ENCODE peak calls at places on chromosomes 13 and 19, in four cellular contexts. One of them, this sample, is unnamed.

GRCh38 chr19:54434862-54435174 is 14.2 kb upstream of the LENG8 start:
- DNase-seq in vagina: no peak
- DNase-seq in IMR-90: no peak
- DNase-seq in Peyer's patch: no peak
- DNase-seq in this sample: no peak

GRCh38 chr19:1291761-1292418 is 6.2 kb downstream of the EFNA2 start:
- DNase-seq in vagina: no peak
- DNase-seq in IMR-90: no peak
- DNase-seq in Peyer's patch: no peak
- DNase-seq in this sample: peak; percentile 34

GRCh38 chr19:46634045-46634655 is 1.9 kb downstream of the GNG8 start:
- DNase-seq in vagina: no peak
- DNase-seq in Peyer's patch: peak; percentile 93
- DNase-seq in IMR-90: peak; percentile 64
- DNase-seq in this sample: peak; percentile 96

GRCh38 chr13:78317030-78317429 is 286.3 kb downstream of the POU4F1 start:
- DNase-seq in Peyer's patch: no peak
- DNase-seq in vagina: no peak
- DNase-seq in IMR-90: no peak
- DNase-seq in this sample: peak; percentile 22

GRCh38 chr19:7637374-7638256 is 705 bp downstream of the STXBP2 start:
- DNase-seq in Peyer's patch: peak; percentile 28
- DNase-seq in IMR-90: no peak
- DNase-seq in vagina: no peak
- DNase-seq in this sample: peak; percentile 69

GRCh38 chr19:4327252-4327876 is 11.3 kb downstream of the STAP2 start:
- DNase-seq in vagina: no peak
- DNase-seq in IMR-90: peak; percentile 13
- DNase-seq in Peyer's patch: peak; percentile 69
- DNase-seq in this sample: peak; percentile 57

GRCh38 chr19:44951179-44952159 is 3.7 kb upstream of the CLPTM1 start:
- DNase-seq in Peyer's patch: peak; percentile 74
- DNase-seq in vagina: no peak
- DNase-seq in IMR-90: peak; percentile 82
- DNase-seq in this sample: peak; percentile 85

GRCh38 chr19:19635313-19635702 is 7.3 kb upstream of the LPAR2 start:
- DNase-seq in Peyer's patch: no peak
- DNase-seq in IMR-90: no peak
- DNase-seq in vagina: no peak
- DNase-seq in this sample: no peak

GRCh38 chr19:3346677-3347353 is 19.6 kb upstream of the NFIC start:
- DNase-seq in vagina: no peak
- DNase-seq in IMR-90: no peak
- DNase-seq in Peyer's patch: no peak
- DNase-seq in this sample: no peak

GRCh38 chr13:39484506-39485313 is 118.3 kb downstream of the LHFPL6 start:
- DNase-seq in IMR-90: peak; percentile 77
- DNase-seq in Peyer's patch: no peak
- DNase-seq in vagina: no peak
- DNase-seq in this sample: no peak

GRCh38 chr13:101970339-101970738 is 431.5 kb downstream of the FGF14 start:
- DNase-seq in vagina: no peak
- DNase-seq in IMR-90: no peak
- DNase-seq in Peyer's patch: no peak
- DNase-seq in this sample: no peak

GRCh38 chr13:109610517-109610916 is 175.9 kb downstream of the IRS2 start:
- DNase-seq in Peyer's patch: no peak
- DNase-seq in vagina: no peak
- DNase-seq in IMR-90: no peak
- DNase-seq in this sample: peak; percentile 4

GRCh38 chr13:29754486-29754806 is 96.0 kb downstream of the UBL3 start:
- DNase-seq in Peyer's patch: no peak
- DNase-seq in IMR-90: peak; percentile 61
- DNase-seq in vagina: no peak
- DNase-seq in this sample: no peak

GRCh38 chr19:7850429-7850819 is 20.4 kb downstream of the EVI5L start:
- DNase-seq in IMR-90: peak; percentile 71
- DNase-seq in Peyer's patch: no peak
- DNase-seq in vagina: no peak
- DNase-seq in this sample: no peak

GRCh38 chr13:20438801-20439200 is 86.9 kb downstream of the CRYL1 start:
- DNase-seq in vagina: no peak
- DNase-seq in IMR-90: no peak
- DNase-seq in Peyer's patch: no peak
- DNase-seq in this sample: no peak

GRCh38 chr13:38394777-38395504 is 45.3 kb downstream of the UFM1 start:
- DNase-seq in Peyer's patch: no peak
- DNase-seq in vagina: no peak
- DNase-seq in IMR-90: no peak
- DNase-seq in this sample: no peak

GRCh38 chr13:114226699-114227323 is 7.9 kb upstream of the CDC16 start:
- DNase-seq in vagina: peak; percentile 89
- DNase-seq in Peyer's patch: peak; percentile 89
- DNase-seq in IMR-90: peak; percentile 79
- DNase-seq in this sample: peak; percentile 90

GRCh38 chr19:30408734-30409301 is 36.6 kb downstream of the ZNF536 start:
- DNase-seq in vagina: no peak
- DNase-seq in Peyer's patch: no peak
- DNase-seq in IMR-90: no peak
- DNase-seq in this sample: no peak

GRCh38 chr19:38266981-38267597 is 2.7 kb downstream of the SPINT2 start:
- DNase-seq in IMR-90: peak; percentile 78
- DNase-seq in Peyer's patch: no peak
- DNase-seq in vagina: no peak
- DNase-seq in this sample: no peak

GRCh38 chr19:53881482-53882390 is at the start of gene PRKCG:
- DNase-seq in Peyer's patch: peak; percentile 28
- DNase-seq in vagina: no peak
- DNase-seq in IMR-90: no peak
- DNase-seq in this sample: no peak

GRCh38 chr19:43380008-43380407 is 26.5 kb downstream of the CD177 start:
- DNase-seq in Peyer's patch: no peak
- DNase-seq in vagina: no peak
- DNase-seq in IMR-90: no peak
- DNase-seq in this sample: no peak

GRCh38 chr13:20579193-20579592 is 12.2 kb downstream of the IFT88 start:
- DNase-seq in IMR-90: no peak
- DNase-seq in vagina: no peak
- DNase-seq in Peyer's patch: no peak
- DNase-seq in this sample: no peak

GRCh38 chr19:33226550-33227241 is 1.0 kb upstream of the SLC7A10 start:
- DNase-seq in Peyer's patch: no peak
- DNase-seq in IMR-90: no peak
- DNase-seq in vagina: no peak
- DNase-seq in this sample: no peak

GRCh38 chr13:49676581-49677298 is 14.5 kb downstream of the EBPL start:
- DNase-seq in vagina: no peak
- DNase-seq in IMR-90: no peak
- DNase-seq in Peyer's patch: no peak
- DNase-seq in this sample: no peak

GRCh38 chr13:20828540-20829364 is 55.0 kb upstream of the EEF1AKMT1 start:
- DNase-seq in Peyer's patch: no peak
- DNase-seq in vagina: no peak
- DNase-seq in IMR-90: peak; percentile 64
- DNase-seq in this sample: peak; percentile 69

GRCh38 chr19:13146763-13147563 is 3.2 kb downstream of the STX10 start:
- DNase-seq in IMR-90: no peak
- DNase-seq in vagina: no peak
- DNase-seq in Peyer's patch: no peak
- DNase-seq in this sample: no peak

GRCh38 chr19:34171539-34171876 is 796 bp upstream of the LSM14A start:
- DNase-seq in IMR-90: peak; percentile 93
- DNase-seq in vagina: no peak
- DNase-seq in Peyer's patch: no peak
- DNase-seq in this sample: no peak

DNA sequence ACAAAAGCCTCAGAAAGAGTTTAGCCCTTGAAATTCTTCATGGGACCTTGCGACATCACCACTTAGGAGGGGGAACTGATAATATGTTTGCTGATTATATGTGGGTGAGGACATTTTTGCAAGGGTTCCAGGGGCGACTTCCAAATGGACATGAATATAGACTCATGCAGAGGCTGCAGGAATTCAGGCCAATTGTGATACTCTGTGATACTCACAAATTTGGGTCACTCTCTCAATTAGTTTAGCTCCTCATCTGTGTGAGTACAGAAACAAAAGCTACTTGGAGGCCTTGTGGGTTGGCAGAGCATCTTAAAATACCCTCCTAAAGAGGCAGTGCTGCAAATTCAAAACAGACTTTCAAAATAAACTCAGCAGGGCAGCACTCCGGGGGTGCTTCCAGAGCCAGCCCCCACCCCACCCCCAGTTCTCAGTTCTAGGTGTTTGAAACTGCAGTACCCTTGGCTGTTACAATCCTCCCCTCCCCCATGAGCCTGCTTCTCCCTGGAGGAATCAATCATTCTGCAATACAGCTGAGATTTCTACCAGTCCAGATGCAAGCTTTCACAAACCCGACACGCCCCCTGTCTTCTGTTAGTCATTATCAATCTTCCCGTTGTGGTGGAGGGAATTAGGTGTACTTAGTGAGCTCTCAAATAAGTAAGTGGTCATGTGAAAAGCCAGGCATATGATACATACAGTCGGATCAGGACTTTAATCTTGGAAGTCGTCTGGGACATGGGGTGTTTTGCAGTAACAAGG is 96.9 kb upstream of the MBNL2 start:
- DNase-seq in IMR-90: peak; percentile 74
- DNase-seq in vagina: no peak
- DNase-seq in Peyer's patch: no peak
- DNase-seq in this sample: peak; percentile 70
- TF ChIP-seq CTCF in IMR-90: no peak
- TF ChIP-seq CTCF in vagina: no peak
- TF ChIP-seq CTCF in Peyer's patch: no peak
- TF ChIP-seq CTCF in this sample: no peak

GRCh38 chr19:40365613-40366401 is 17.3 kb downstream of the PLD3 start:
- DNase-seq in Peyer's patch: no peak
- DNase-seq in IMR-90: peak; percentile 71
- DNase-seq in vagina: no peak
- DNase-seq in this sample: peak; percentile 64

GRCh38 chr19:40369797-40370196 is 20.2 kb downstream of the HIPK4 start:
- DNase-seq in IMR-90: no peak
- DNase-seq in vagina: no peak
- DNase-seq in Peyer's patch: no peak
- DNase-seq in this sample: no peak

GRCh38 chr19:40365010-40365409 is 16.5 kb downstream of the PLD3 start:
- DNase-seq in vagina: no peak
- DNase-seq in Peyer's patch: no peak
- DNase-seq in IMR-90: no peak
- DNase-seq in this sample: no peak

GRCh38 chr19:40367577-40368434 is 19.3 kb downstream of the PLD3 start:
- DNase-seq in Peyer's patch: no peak
- DNase-seq in IMR-90: no peak
- DNase-seq in vagina: no peak
- DNase-seq in this sample: no peak

DNA sequence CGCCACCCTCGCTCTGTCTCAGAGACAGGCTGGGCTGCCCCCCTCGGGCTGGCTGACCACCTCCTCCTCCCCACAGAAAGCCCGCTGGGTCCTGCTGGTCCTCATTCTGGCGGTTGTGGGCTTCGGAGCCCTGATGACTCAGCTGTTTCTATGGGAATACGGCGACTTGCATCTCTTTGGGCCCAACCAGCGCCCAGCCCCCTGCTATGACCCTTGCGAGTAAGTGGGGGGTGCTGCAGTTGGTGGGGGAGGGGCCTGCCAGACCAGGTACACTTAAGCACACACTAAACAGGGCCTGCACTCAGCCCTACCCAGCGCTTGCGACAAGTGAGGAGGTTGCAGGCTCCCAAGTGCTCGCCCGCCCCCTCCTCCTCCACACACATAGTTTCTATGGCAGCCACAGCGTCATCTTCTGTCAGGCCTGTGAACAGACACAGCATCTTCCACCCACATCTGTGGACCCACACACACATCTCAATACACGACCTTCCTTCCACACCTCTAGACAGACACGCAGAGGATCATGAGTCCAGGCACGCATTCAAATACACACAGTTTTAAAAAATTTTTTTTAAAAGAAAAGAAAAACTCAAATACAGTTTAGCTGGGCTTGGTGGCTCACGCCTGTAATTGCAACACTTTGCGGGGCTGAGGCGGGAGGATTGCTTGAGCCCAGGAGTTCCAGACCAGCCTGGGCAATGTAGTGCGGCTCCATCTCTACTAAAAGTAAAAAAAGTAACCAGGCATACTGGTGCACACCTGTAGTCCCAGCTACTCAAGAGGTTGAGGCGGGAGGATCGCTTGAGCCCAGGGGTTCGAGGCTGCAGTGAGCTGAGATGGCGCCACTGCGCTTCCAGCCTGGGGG is 18.4 kb downstream of the PLD3 start:
- DNase-seq in Peyer's patch: no peak
- DNase-seq in IMR-90: peak; percentile 24
- DNase-seq in vagina: no peak
- DNase-seq in this sample: no peak
- H3K4me3 ChIP-seq in Peyer's patch: peak overlapping the region; percentile 39
- H3K4me3 ChIP-seq in IMR-90: no peak overlapping the region
- H3K4me3 ChIP-seq in vagina: no peak overlapping the region
- H3K4me3 ChIP-seq in this sample: no peak overlapping the region

GRCh38 chr19:10079031-10079453 is 7.1 kb upstream of the SHFL start:
- DNase-seq in vagina: no peak
- DNase-seq in IMR-90: no peak
- DNase-seq in Peyer's patch: no peak
- DNase-seq in this sample: no peak

GRCh38 chr19:10070730-10071446 is 15.2 kb upstream of the SHFL start:
- DNase-seq in IMR-90: no peak
- DNase-seq in Peyer's patch: no peak
- DNase-seq in vagina: no peak
- DNase-seq in this sample: no peak

GRCh38 chr19:10078329-10078728 is 7.8 kb upstream of the SHFL start:
- DNase-seq in Peyer's patch: no peak
- DNase-seq in vagina: no peak
- DNase-seq in IMR-90: no peak
- DNase-seq in this sample: no peak

GRCh38 chr19:10076535-10076934 is 9.6 kb upstream of the SHFL start:
- DNase-seq in IMR-90: no peak
- DNase-seq in Peyer's patch: no peak
- DNase-seq in vagina: no peak
- DNase-seq in this sample: no peak

GRCh38 chr19:10074153-10074552 is 12.0 kb upstream of the SHFL start:
- DNase-seq in IMR-90: peak; percentile 36
- DNase-seq in vagina: no peak
- DNase-seq in Peyer's patch: peak; percentile 29
- DNase-seq in this sample: peak; percentile 76
- TF ChIP-seq CTCF in IMR-90: peak; percentile 42
- TF ChIP-seq CTCF in vagina: no peak
- TF ChIP-seq CTCF in Peyer's patch: peak; percentile 19
- TF ChIP-seq CTCF in this sample: peak; percentile 57

GRCh38 chr13:74287672-74288169 is 153.5 kb upstream of the KLF12 start:
- DNase-seq in vagina: no peak
- DNase-seq in IMR-90: peak; percentile 64
- DNase-seq in Peyer's patch: peak; percentile 93
- DNase-seq in this sample: peak; percentile 82

GRCh38 chr13:74289861-74290260 is 155.7 kb upstream of the KLF12 start:
- DNase-seq in IMR-90: no peak
- DNase-seq in Peyer's patch: no peak
- DNase-seq in vagina: no peak
- DNase-seq in this sample: no peak

GRCh38 chr13:74288361-74288911 is 154.2 kb upstream of the KLF12 start:
- DNase-seq in IMR-90: no peak
- DNase-seq in vagina: no peak
- DNase-seq in Peyer's patch: peak; percentile 61
- DNase-seq in this sample: peak; percentile 26

GRCh38 chr13:74289130-74289529 is 154.9 kb upstream of the KLF12 start:
- DNase-seq in vagina: no peak
- DNase-seq in Peyer's patch: no peak
- DNase-seq in IMR-90: no peak
- DNase-seq in this sample: no peak

GRCh38 chr13:74290324-74290773 is 156.1 kb upstream of the KLF12 start:
- DNase-seq in vagina: no peak
- DNase-seq in Peyer's patch: peak; percentile 56
- DNase-seq in IMR-90: peak; percentile 79
- DNase-seq in this sample: peak; percentile 77
- H3K4me3 ChIP-seq in vagina: no peak overlapping the region
- H3K4me3 ChIP-seq in Peyer's patch: no peak overlapping the region
- H3K4me3 ChIP-seq in IMR-90: no peak overlapping the region
- H3K4me3 ChIP-seq in this sample: no peak overlapping the region